ENCODE peak calls at places on chromosomes 1 and 21, in four cellular contexts. One of them, this sample, is unnamed.

GRCh38 chr1:164780863-164781262 is 221.9 kb downstream of the PBX1 start:
- DNase-seq in right atrium auricular region: no peak
- DNase-seq in fibroblast of lung: peak
- DNase-seq in astrocyte of the spinal cord: peak
- DNase-seq in this sample: no peak

GRCh38 chr1:59083946-59084865 is 212.7 kb upstream of the FGGY start:
- DNase-seq in right atrium auricular region: no peak
- DNase-seq in fibroblast of lung: no peak
- DNase-seq in astrocyte of the spinal cord: peak
- DNase-seq in this sample: peak

GRCh38 chr21:31075844-31076243 is 37.6 kb upstream of the KRTAP19-8 start:
- DNase-seq in right atrium auricular region: no peak
- DNase-seq in fibroblast of lung: no peak
- DNase-seq in astrocyte of the spinal cord: no peak
- DNase-seq in this sample: no peak

GRCh38 chr1:2503554-2504223 is 22.7 kb downstream of the PANK4 start:
- DNase-seq in right atrium auricular region: no peak
- DNase-seq in fibroblast of lung: no peak
- DNase-seq in astrocyte of the spinal cord: no peak
- DNase-seq in this sample: no peak

GRCh38 chr1:192809286-192810252 is 730 bp downstream of the RGS2 start:
- DNase-seq in right atrium auricular region: peak
- DNase-seq in fibroblast of lung: peak
- DNase-seq in astrocyte of the spinal cord: peak
- DNase-seq in this sample: peak

GRCh38 chr1:244837597-244838258 is 2.3 kb downstream of the COX20 start:
- DNase-seq in right atrium auricular region: no peak
- DNase-seq in fibroblast of lung: no peak
- DNase-seq in astrocyte of the spinal cord: no peak
- DNase-seq in this sample: no peak

GRCh38 chr1:67162954-67163353 is 3.3 kb upstream of the IL23R start:
- DNase-seq in right atrium auricular region: no peak
- DNase-seq in fibroblast of lung: no peak
- DNase-seq in astrocyte of the spinal cord: peak
- DNase-seq in this sample: no peak

GRCh38 chr1:92201973-92202372 is 15.7 kb upstream of the C1orf146 start:
- DNase-seq in right atrium auricular region: no peak
- DNase-seq in fibroblast of lung: no peak
- DNase-seq in astrocyte of the spinal cord: no peak
- DNase-seq in this sample: peak

GRCh38 chr1:53981220-53981619 is 35.1 kb downstream of the LRRC42 start:
- DNase-seq in right atrium auricular region: no peak
- DNase-seq in fibroblast of lung: no peak
- DNase-seq in astrocyte of the spinal cord: no peak
- DNase-seq in this sample: no peak

GRCh38 chr21:38917045-38917774 is 111.5 kb downstream of the ETS2 start:
- DNase-seq in right atrium auricular region: no peak
- DNase-seq in fibroblast of lung: no peak
- DNase-seq in astrocyte of the spinal cord: no peak
- DNase-seq in this sample: no peak

GRCh38 chr1:37606481-37607263 is 10.9 kb upstream of the GNL2 start:
- DNase-seq in right atrium auricular region: no peak
- DNase-seq in fibroblast of lung: peak
- DNase-seq in astrocyte of the spinal cord: no peak
- DNase-seq in this sample: no peak

GRCh38 chr1:6348511-6349191 is 44.9 kb downstream of the ACOT7 start:
- DNase-seq in right atrium auricular region: no peak
- DNase-seq in fibroblast of lung: peak
- DNase-seq in astrocyte of the spinal cord: peak
- DNase-seq in this sample: peak

GRCh38 chr1:159938905-159939587 is 6.4 kb downstream of the IGSF9 start:
- DNase-seq in right atrium auricular region: no peak
- DNase-seq in fibroblast of lung: no peak
- DNase-seq in astrocyte of the spinal cord: no peak
- DNase-seq in this sample: no peak

GRCh38 chr1:47024138-47024856 is 828 bp downstream of the CYP4X1 start:
- DNase-seq in right atrium auricular region: no peak
- DNase-seq in fibroblast of lung: no peak
- DNase-seq in astrocyte of the spinal cord: peak
- DNase-seq in this sample: peak
- H3K4me3 ChIP-seq in right atrium auricular region: peak
- H3K4me3 ChIP-seq in fibroblast of lung: no peak
- H3K4me3 ChIP-seq in astrocyte of the spinal cord: peak
- H3K4me3 ChIP-seq in this sample: no peak

GRCh38 chr1:200035956-200036615 is 8.6 kb downstream of the NR5A2 start:
- DNase-seq in right atrium auricular region: no peak
- DNase-seq in fibroblast of lung: no peak
- DNase-seq in astrocyte of the spinal cord: no peak
- DNase-seq in this sample: no peak
- H3K4me3 ChIP-seq in right atrium auricular region: no peak
- H3K4me3 ChIP-seq in fibroblast of lung: no peak
- H3K4me3 ChIP-seq in astrocyte of the spinal cord: no peak
- H3K4me3 ChIP-seq in this sample: no peak

DNA sequence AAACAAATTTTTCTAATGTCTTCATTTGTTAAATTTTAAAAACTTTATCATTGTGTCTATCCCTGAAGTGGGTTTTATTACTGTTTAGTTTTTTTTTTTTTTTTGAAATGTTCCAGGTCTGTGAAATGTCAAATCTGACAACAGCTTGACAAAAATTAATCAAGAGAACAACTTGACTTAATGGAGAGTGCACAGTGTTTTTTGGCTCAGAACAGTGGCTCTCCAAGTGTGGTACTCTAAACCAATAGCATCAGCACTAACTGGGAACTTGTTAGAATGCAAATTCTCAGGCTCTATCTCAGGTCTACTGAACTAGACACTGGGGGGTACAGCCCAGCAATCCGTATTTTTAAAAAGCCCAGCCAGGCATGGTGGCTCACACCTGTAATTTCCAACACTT is 49.2 kb downstream of the ATP1B1 start:
- DNase-seq in right atrium auricular region: no peak
- DNase-seq in fibroblast of lung: no peak
- DNase-seq in astrocyte of the spinal cord: no peak
- DNase-seq in this sample: no peak
- H3K4me3 ChIP-seq in right atrium auricular region: no peak
- H3K4me3 ChIP-seq in fibroblast of lung: no peak
- H3K4me3 ChIP-seq in astrocyte of the spinal cord: no peak
- H3K4me3 ChIP-seq in this sample: no peak

DNA sequence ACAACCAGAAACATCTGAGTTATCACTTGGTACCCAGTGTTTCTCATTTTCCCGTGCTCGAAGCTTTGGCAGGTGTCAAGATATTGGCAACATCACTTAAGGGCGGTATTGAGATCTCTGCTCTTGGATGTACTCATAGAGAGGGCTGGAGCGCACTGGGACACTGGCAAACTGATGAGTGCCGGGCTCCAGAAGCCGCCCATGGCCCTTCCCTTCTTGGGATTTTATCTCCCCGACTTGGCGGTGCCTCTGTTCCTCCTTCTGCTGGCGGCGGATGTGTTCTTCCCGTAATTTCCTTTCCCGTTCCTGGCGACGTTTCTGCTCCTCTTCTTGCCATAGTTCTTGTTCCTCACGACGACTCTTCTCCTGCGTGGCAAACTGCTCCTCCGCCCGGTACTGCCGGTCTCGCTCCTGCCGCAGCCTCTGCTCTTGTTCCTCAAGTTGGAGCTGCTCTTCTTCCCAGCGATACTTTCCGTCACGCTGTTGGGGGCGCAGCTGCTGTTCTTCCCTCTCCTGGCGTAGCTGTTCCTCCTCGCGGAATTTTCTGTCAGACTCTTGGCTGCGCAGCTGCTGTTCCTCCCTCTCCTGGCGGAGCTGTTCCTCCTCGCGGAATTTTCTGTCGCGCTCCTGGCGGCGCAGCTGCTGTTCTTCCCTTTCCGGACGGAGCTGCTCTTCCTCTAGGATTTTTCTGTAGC is 7.8 kb downstream of the TCHH start:
- DNase-seq in right atrium auricular region: no peak
- DNase-seq in fibroblast of lung: no peak
- DNase-seq in astrocyte of the spinal cord: peak
- DNase-seq in this sample: no peak
- H3K4me3 ChIP-seq in right atrium auricular region: peak
- H3K4me3 ChIP-seq in fibroblast of lung: peak
- H3K4me3 ChIP-seq in astrocyte of the spinal cord: no peak
- H3K4me3 ChIP-seq in this sample: no peak

GRCh38 chr1:81230983-81231728 is 569.6 kb upstream of the ADGRL2 start:
- DNase-seq in right atrium auricular region: no peak
- DNase-seq in fibroblast of lung: no peak
- DNase-seq in astrocyte of the spinal cord: no peak
- DNase-seq in this sample: no peak
- H3K4me3 ChIP-seq in right atrium auricular region: no peak
- H3K4me3 ChIP-seq in fibroblast of lung: no peak
- H3K4me3 ChIP-seq in astrocyte of the spinal cord: no peak
- H3K4me3 ChIP-seq in this sample: no peak

GRCh38 chr1:15826810-15827507 is 19.5 kb upstream of the UQCRHL start:
- DNase-seq in right atrium auricular region: no peak
- DNase-seq in fibroblast of lung: no peak
- DNase-seq in astrocyte of the spinal cord: no peak
- DNase-seq in this sample: no peak
- H3K4me3 ChIP-seq in right atrium auricular region: no peak
- H3K4me3 ChIP-seq in fibroblast of lung: no peak
- H3K4me3 ChIP-seq in astrocyte of the spinal cord: no peak
- H3K4me3 ChIP-seq in this sample: no peak

GRCh38 chr1:173413271-173413707 is 63.8 kb upstream of the PRDX6 start:
- DNase-seq in right atrium auricular region: no peak
- DNase-seq in fibroblast of lung: no peak
- DNase-seq in astrocyte of the spinal cord: no peak
- DNase-seq in this sample: no peak
- H3K4me3 ChIP-seq in right atrium auricular region: no peak
- H3K4me3 ChIP-seq in fibroblast of lung: no peak
- H3K4me3 ChIP-seq in astrocyte of the spinal cord: no peak
- H3K4me3 ChIP-seq in this sample: no peak

DNA sequence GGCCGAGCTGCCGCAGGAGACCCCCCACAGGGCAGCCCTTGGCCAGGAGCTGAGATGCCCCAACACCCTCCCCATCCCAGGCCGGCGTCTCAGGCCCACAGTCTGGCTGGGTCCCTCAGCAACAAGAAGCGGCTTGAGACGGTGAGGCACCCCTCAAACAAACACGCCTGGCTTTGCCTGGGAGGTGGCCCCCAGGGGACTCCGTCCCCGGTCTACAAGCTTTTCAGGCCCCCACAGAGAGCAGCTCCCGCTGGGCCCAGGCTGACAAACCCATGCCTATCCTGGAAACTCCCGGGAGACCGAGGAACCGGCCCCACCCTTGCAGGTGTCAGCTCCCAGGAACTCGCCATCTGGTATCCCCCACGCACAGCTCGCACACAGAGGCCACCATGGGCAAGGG is 67.0 kb downstream of the ARHGEF16 start:
- DNase-seq in right atrium auricular region: no peak
- DNase-seq in fibroblast of lung: no peak
- DNase-seq in astrocyte of the spinal cord: no peak
- DNase-seq in this sample: no peak
- H3K4me3 ChIP-seq in right atrium auricular region: no peak
- H3K4me3 ChIP-seq in fibroblast of lung: no peak
- H3K4me3 ChIP-seq in astrocyte of the spinal cord: no peak
- H3K4me3 ChIP-seq in this sample: no peak

GRCh38 chr21:42525676-42526378 is 12.2 kb downstream of the SLC37A1 start:
- DNase-seq in right atrium auricular region: no peak
- DNase-seq in fibroblast of lung: no peak
- DNase-seq in astrocyte of the spinal cord: no peak
- DNase-seq in this sample: no peak

GRCh38 chr21:42527127-42527488 is 13.5 kb downstream of the SLC37A1 start:
- DNase-seq in right atrium auricular region: no peak
- DNase-seq in fibroblast of lung: no peak
- DNase-seq in astrocyte of the spinal cord: no peak
- DNase-seq in this sample: no peak

GRCh38 chr21:42527489-42528158 is 14.0 kb downstream of the SLC37A1 start:
- DNase-seq in right atrium auricular region: no peak
- DNase-seq in fibroblast of lung: no peak
- DNase-seq in astrocyte of the spinal cord: no peak
- DNase-seq in this sample: peak

GRCh38 chr21:42525228-42525604 is 11.6 kb downstream of the SLC37A1 start:
- DNase-seq in right atrium auricular region: no peak
- DNase-seq in fibroblast of lung: peak
- DNase-seq in astrocyte of the spinal cord: no peak
- DNase-seq in this sample: no peak

GRCh38 chr21:42526379-42526727 is 12.7 kb downstream of the SLC37A1 start:
- DNase-seq in right atrium auricular region: no peak
- DNase-seq in fibroblast of lung: no peak
- DNase-seq in astrocyte of the spinal cord: no peak
- DNase-seq in this sample: no peak
- H3K4me3 ChIP-seq in right atrium auricular region: no peak
- H3K4me3 ChIP-seq in fibroblast of lung: no peak
- H3K4me3 ChIP-seq in astrocyte of the spinal cord: no peak
- H3K4me3 ChIP-seq in this sample: no peak

This sample was measured in Jurkat, Clone E6-1.